ENCODE peak calls at places on chromosomes 2 and 18, in ten cellular contexts. One of them, this sample, is unnamed.

GRCh38 chr2:186605041-186605440 is 15.2 kb downstream of the ITGAV start:
- DNase-seq in AG04449: no peak
- DNase-seq in fibroblast of lung: no peak
- DNase-seq in neural progenitor cell: peak
- DNase-seq in uterus: no peak
- DNase-seq in dorsolateral prefrontal cortex: no peak
- DNase-seq in HT1080: peak
- DNase-seq in CD4-positive, alpha-beta T cell: no peak
- DNase-seq in HTR-8/SVneo: no peak
- DNase-seq in CD14-positive monocyte: no peak
- DNase-seq in this sample: no peak

GRCh38 chr18:69380324-69380723 is 20.4 kb upstream of the DOK6 start:
- DNase-seq in AG04449: no peak
- DNase-seq in fibroblast of lung: no peak
- DNase-seq in neural progenitor cell: no peak
- DNase-seq in uterus: no peak
- DNase-seq in dorsolateral prefrontal cortex: no peak
- DNase-seq in HT1080: peak
- DNase-seq in CD4-positive, alpha-beta T cell: no peak
- DNase-seq in HTR-8/SVneo: no peak
- DNase-seq in CD14-positive monocyte: no peak
- DNase-seq in this sample: no peak

GRCh38 chr2:46082531-46083485 is 214.4 kb upstream of the EPAS1 start:
- DNase-seq in AG04449: peak
- DNase-seq in fibroblast of lung: peak
- DNase-seq in neural progenitor cell: no peak
- DNase-seq in uterus: no peak
- DNase-seq in dorsolateral prefrontal cortex: no peak
- DNase-seq in HT1080: peak
- DNase-seq in CD4-positive, alpha-beta T cell: no peak
- DNase-seq in HTR-8/SVneo: no peak
- DNase-seq in CD14-positive monocyte: no peak
- DNase-seq in this sample: no peak

GRCh38 chr2:127365211-127365643 is 22.5 kb downstream of the MAP3K2 start:
- DNase-seq in AG04449: no peak
- DNase-seq in fibroblast of lung: no peak
- DNase-seq in neural progenitor cell: peak
- DNase-seq in uterus: no peak
- DNase-seq in dorsolateral prefrontal cortex: no peak
- DNase-seq in HT1080: no peak
- DNase-seq in CD4-positive, alpha-beta T cell: no peak
- DNase-seq in HTR-8/SVneo: no peak
- DNase-seq in CD14-positive monocyte: no peak
- DNase-seq in this sample: no peak

GRCh38 chr2:158835431-158835830 is 40.3 kb downstream of the DAPL1 start:
- DNase-seq in AG04449: no peak
- DNase-seq in fibroblast of lung: peak
- DNase-seq in neural progenitor cell: no peak
- DNase-seq in uterus: no peak
- DNase-seq in dorsolateral prefrontal cortex: no peak
- DNase-seq in HT1080: peak
- DNase-seq in CD4-positive, alpha-beta T cell: no peak
- DNase-seq in HTR-8/SVneo: no peak
- DNase-seq in CD14-positive monocyte: no peak
- DNase-seq in this sample: no peak

GRCh38 chr2:30612371-30612770 is 165.3 kb downstream of the LCLAT1 start:
- DNase-seq in AG04449: no peak
- DNase-seq in fibroblast of lung: peak
- DNase-seq in neural progenitor cell: no peak
- DNase-seq in uterus: no peak
- DNase-seq in dorsolateral prefrontal cortex: no peak
- DNase-seq in HT1080: no peak
- DNase-seq in CD4-positive, alpha-beta T cell: no peak
- DNase-seq in HTR-8/SVneo: no peak
- DNase-seq in CD14-positive monocyte: no peak
- DNase-seq in this sample: no peak

GRCh38 chr2:127068351-127068741 is 38.6 kb downstream of the BIN1 start:
- DNase-seq in AG04449: no peak
- DNase-seq in fibroblast of lung: no peak
- DNase-seq in neural progenitor cell: no peak
- DNase-seq in uterus: no peak
- DNase-seq in dorsolateral prefrontal cortex: no peak
- DNase-seq in HT1080: no peak
- DNase-seq in CD4-positive, alpha-beta T cell: no peak
- DNase-seq in HTR-8/SVneo: no peak
- DNase-seq in CD14-positive monocyte: no peak
- DNase-seq in this sample: no peak

GRCh38 chr2:189002079-189002478 is 27.9 kb downstream of the COL3A1 start:
- DNase-seq in AG04449: no peak
- DNase-seq in fibroblast of lung: peak
- DNase-seq in neural progenitor cell: no peak
- DNase-seq in uterus: no peak
- DNase-seq in dorsolateral prefrontal cortex: no peak
- DNase-seq in HT1080: peak
- DNase-seq in CD4-positive, alpha-beta T cell: no peak
- DNase-seq in HTR-8/SVneo: peak
- DNase-seq in CD14-positive monocyte: no peak
- DNase-seq in this sample: no peak

GRCh38 chr2:68203587-68203986 is 45.9 kb downstream of the PNO1 start:
- DNase-seq in AG04449: no peak
- DNase-seq in fibroblast of lung: no peak
- DNase-seq in neural progenitor cell: no peak
- DNase-seq in uterus: no peak
- DNase-seq in dorsolateral prefrontal cortex: no peak
- DNase-seq in HT1080: no peak
- DNase-seq in CD4-positive, alpha-beta T cell: no peak
- DNase-seq in HTR-8/SVneo: no peak
- DNase-seq in CD14-positive monocyte: no peak
- DNase-seq in this sample: no peak

GRCh38 chr2:75559633-75560021 is 1.1 kb downstream of the EVA1A start:
- DNase-seq in AG04449: no peak
- DNase-seq in fibroblast of lung: no peak
- DNase-seq in neural progenitor cell: no peak
- DNase-seq in uterus: no peak
- DNase-seq in dorsolateral prefrontal cortex: no peak
- DNase-seq in HT1080: no peak
- DNase-seq in CD4-positive, alpha-beta T cell: no peak
- DNase-seq in HTR-8/SVneo: no peak
- DNase-seq in CD14-positive monocyte: no peak
- DNase-seq in this sample: no peak

GRCh38 chr2:147863835-147864234 is 19.0 kb downstream of the ACVR2A start:
- DNase-seq in AG04449: no peak
- DNase-seq in fibroblast of lung: peak
- DNase-seq in neural progenitor cell: no peak
- DNase-seq in uterus: no peak
- DNase-seq in dorsolateral prefrontal cortex: no peak
- DNase-seq in HT1080: no peak
- DNase-seq in CD4-positive, alpha-beta T cell: no peak
- DNase-seq in HTR-8/SVneo: no peak
- DNase-seq in CD14-positive monocyte: no peak
- DNase-seq in this sample: no peak

GRCh38 chr2:884027-884748 is 66.5 kb upstream of the SNTG2 start:
- DNase-seq in AG04449: no peak
- DNase-seq in fibroblast of lung: no peak
- DNase-seq in neural progenitor cell: no peak
- DNase-seq in uterus: no peak
- DNase-seq in dorsolateral prefrontal cortex: no peak
- DNase-seq in HT1080: no peak
- DNase-seq in CD4-positive, alpha-beta T cell: no peak
- DNase-seq in HTR-8/SVneo: no peak
- DNase-seq in CD14-positive monocyte: no peak
- DNase-seq in this sample: peak

GRCh38 chr2:31239842-31240198 is 5.9 kb downstream of the EHD3 start:
- DNase-seq in AG04449: no peak
- DNase-seq in fibroblast of lung: peak
- DNase-seq in neural progenitor cell: no peak
- DNase-seq in uterus: peak
- DNase-seq in dorsolateral prefrontal cortex: peak
- DNase-seq in HT1080: no peak
- DNase-seq in CD4-positive, alpha-beta T cell: no peak
- DNase-seq in HTR-8/SVneo: no peak
- DNase-seq in CD14-positive monocyte: no peak
- DNase-seq in this sample: peak

GRCh38 chr2:26685943-26686839 is 6.3 kb upstream of the KCNK3 start:
- DNase-seq in AG04449: no peak
- DNase-seq in fibroblast of lung: no peak
- DNase-seq in neural progenitor cell: peak
- DNase-seq in uterus: no peak
- DNase-seq in dorsolateral prefrontal cortex: no peak
- DNase-seq in HT1080: no peak
- DNase-seq in CD4-positive, alpha-beta T cell: no peak
- DNase-seq in HTR-8/SVneo: no peak
- DNase-seq in CD14-positive monocyte: no peak
- DNase-seq in this sample: no peak

GRCh38 chr18:26516964-26517363 is 31.4 kb downstream of the KCTD1 start:
- DNase-seq in AG04449: no peak
- DNase-seq in fibroblast of lung: peak
- DNase-seq in neural progenitor cell: no peak
- DNase-seq in uterus: no peak
- DNase-seq in dorsolateral prefrontal cortex: no peak
- DNase-seq in HT1080: no peak
- DNase-seq in CD4-positive, alpha-beta T cell: no peak
- DNase-seq in HTR-8/SVneo: no peak
- DNase-seq in CD14-positive monocyte: no peak
- DNase-seq in this sample: no peak

GRCh38 chr2:1088192-1088860 is 137.7 kb downstream of the SNTG2 start:
- DNase-seq in AG04449: no peak
- DNase-seq in fibroblast of lung: no peak
- DNase-seq in neural progenitor cell: no peak
- DNase-seq in uterus: no peak
- DNase-seq in dorsolateral prefrontal cortex: no peak
- DNase-seq in HT1080: no peak
- DNase-seq in CD4-positive, alpha-beta T cell: no peak
- DNase-seq in HTR-8/SVneo: no peak
- DNase-seq in CD14-positive monocyte: no peak
- DNase-seq in this sample: no peak

GRCh38 chr2:128091691-128092050 is 671 bp downstream of the UGGT1 start:
- DNase-seq in AG04449: no peak
- DNase-seq in fibroblast of lung: no peak
- DNase-seq in neural progenitor cell: no peak
- DNase-seq in uterus: no peak
- DNase-seq in dorsolateral prefrontal cortex: no peak
- DNase-seq in HT1080: peak
- DNase-seq in CD4-positive, alpha-beta T cell: no peak
- DNase-seq in HTR-8/SVneo: no peak
- DNase-seq in CD14-positive monocyte: no peak
- DNase-seq in this sample: no peak

GRCh38 chr2:233118601-233119000 is 58.5 kb downstream of the INPP5D start:
- DNase-seq in AG04449: no peak
- DNase-seq in fibroblast of lung: no peak
- DNase-seq in neural progenitor cell: no peak
- DNase-seq in uterus: no peak
- DNase-seq in dorsolateral prefrontal cortex: no peak
- DNase-seq in HT1080: no peak
- DNase-seq in CD4-positive, alpha-beta T cell: no peak
- DNase-seq in HTR-8/SVneo: no peak
- DNase-seq in CD14-positive monocyte: no peak
- DNase-seq in this sample: no peak

GRCh38 chr2:109270758-109271305 is 141.8 kb downstream of the SH3RF3 start:
- DNase-seq in AG04449: no peak
- DNase-seq in fibroblast of lung: no peak
- DNase-seq in neural progenitor cell: no peak
- DNase-seq in uterus: no peak
- DNase-seq in dorsolateral prefrontal cortex: no peak
- DNase-seq in HT1080: no peak
- DNase-seq in CD4-positive, alpha-beta T cell: no peak
- DNase-seq in HTR-8/SVneo: no peak
- DNase-seq in CD14-positive monocyte: no peak
- DNase-seq in this sample: no peak

GRCh38 chr2:55842009-55842408 is 81.6 kb downstream of the EFEMP1 start:
- DNase-seq in AG04449: no peak
- DNase-seq in fibroblast of lung: peak
- DNase-seq in neural progenitor cell: no peak
- DNase-seq in uterus: no peak
- DNase-seq in dorsolateral prefrontal cortex: no peak
- DNase-seq in HT1080: peak
- DNase-seq in CD4-positive, alpha-beta T cell: no peak
- DNase-seq in HTR-8/SVneo: peak
- DNase-seq in CD14-positive monocyte: no peak
- DNase-seq in this sample: no peak

GRCh38 chr2:85400951-85401805 is 9.0 kb downstream of the CAPG start:
- DNase-seq in AG04449: no peak
- DNase-seq in fibroblast of lung: no peak
- DNase-seq in neural progenitor cell: no peak
- DNase-seq in uterus: no peak
- DNase-seq in dorsolateral prefrontal cortex: no peak
- DNase-seq in HT1080: no peak
- DNase-seq in CD4-positive, alpha-beta T cell: no peak
- DNase-seq in HTR-8/SVneo: no peak
- DNase-seq in CD14-positive monocyte: peak
- DNase-seq in this sample: no peak

GRCh38 chr2:18749912-18750526 is 160.7 kb upstream of the NT5C1B start:
- DNase-seq in AG04449: no peak
- DNase-seq in fibroblast of lung: peak
- DNase-seq in neural progenitor cell: peak
- DNase-seq in uterus: peak
- DNase-seq in dorsolateral prefrontal cortex: peak
- DNase-seq in HT1080: peak
- DNase-seq in CD4-positive, alpha-beta T cell: peak
- DNase-seq in HTR-8/SVneo: peak
- DNase-seq in CD14-positive monocyte: no peak
- DNase-seq in this sample: no peak

GRCh38 chr2:191650896-191651773 is 26.8 kb upstream of the NABP1 start:
- DNase-seq in AG04449: no peak
- DNase-seq in fibroblast of lung: no peak
- DNase-seq in neural progenitor cell: peak
- DNase-seq in uterus: no peak
- DNase-seq in dorsolateral prefrontal cortex: no peak
- DNase-seq in HT1080: no peak
- DNase-seq in CD4-positive, alpha-beta T cell: no peak
- DNase-seq in HTR-8/SVneo: no peak
- DNase-seq in CD14-positive monocyte: no peak
- DNase-seq in this sample: no peak

GRCh38 chr2:147294825-147295392 is 549.9 kb upstream of the ACVR2A start:
- DNase-seq in AG04449: no peak
- DNase-seq in fibroblast of lung: peak
- DNase-seq in neural progenitor cell: no peak
- DNase-seq in uterus: no peak
- DNase-seq in dorsolateral prefrontal cortex: no peak
- DNase-seq in HT1080: no peak
- DNase-seq in CD4-positive, alpha-beta T cell: no peak
- DNase-seq in HTR-8/SVneo: no peak
- DNase-seq in CD14-positive monocyte: no peak
- DNase-seq in this sample: no peak

GRCh38 chr2:1503471-1504310 is 90.4 kb downstream of the TPO start:
- DNase-seq in AG04449: no peak
- DNase-seq in fibroblast of lung: no peak
- DNase-seq in neural progenitor cell: no peak
- DNase-seq in uterus: no peak
- DNase-seq in dorsolateral prefrontal cortex: no peak
- DNase-seq in HT1080: no peak
- DNase-seq in CD4-positive, alpha-beta T cell: no peak
- DNase-seq in HTR-8/SVneo: no peak
- DNase-seq in CD14-positive monocyte: peak
- DNase-seq in this sample: no peak

GRCh38 chr2:95269036-95269680 is 5.1 kb upstream of the PROM2 start:
- DNase-seq in AG04449: no peak
- DNase-seq in fibroblast of lung: no peak
- DNase-seq in neural progenitor cell: no peak
- DNase-seq in uterus: no peak
- DNase-seq in dorsolateral prefrontal cortex: no peak
- DNase-seq in HT1080: no peak
- DNase-seq in CD4-positive, alpha-beta T cell: no peak
- DNase-seq in HTR-8/SVneo: no peak
- DNase-seq in CD14-positive monocyte: no peak
- DNase-seq in this sample: no peak

GRCh38 chr2:137964066-137964858 is at the start of gene HNMT:
- DNase-seq in AG04449: no peak
- DNase-seq in fibroblast of lung: peak
- DNase-seq in neural progenitor cell: peak
- DNase-seq in uterus: no peak
- DNase-seq in dorsolateral prefrontal cortex: peak
- DNase-seq in HT1080: peak
- DNase-seq in CD4-positive, alpha-beta T cell: no peak
- DNase-seq in HTR-8/SVneo: peak
- DNase-seq in CD14-positive monocyte: no peak
- DNase-seq in this sample: no peak

GRCh38 chr18:80029690-80030089 is 4.5 kb upstream of the RBFA start:
- DNase-seq in AG04449: no peak
- DNase-seq in fibroblast of lung: no peak
- DNase-seq in neural progenitor cell: no peak
- DNase-seq in uterus: no peak
- DNase-seq in dorsolateral prefrontal cortex: no peak
- DNase-seq in HT1080: no peak
- DNase-seq in CD4-positive, alpha-beta T cell: no peak
- DNase-seq in HTR-8/SVneo: no peak
- DNase-seq in CD14-positive monocyte: no peak
- DNase-seq in this sample: no peak